ENCODE peak calls at places on chromosome 11, in eight cellular contexts. D, O, T, Y, P, F, S and W are unnamed samples.

GRCh38 chr11:42161886-42162285 is 702.4 kb upstream of the LRRC4C start:
- DNase-seq in D (no peak), O (no peak), T (no peak), Y (no peak), P (no peak), F (no peak), S (peak; percentile 83), W (no peak)

GRCh38 chr11:1351278-1351937 is 38.3 kb upstream of the BRSK2 start:
- DNase-seq in D (no peak), O (no peak), T (peak; percentile 29), Y (peak; percentile 23), P (no peak), F (peak; percentile 71), S (no peak), W (no peak)

GRCh38 chr11:108559904-108560303 is 33.7 kb downstream of the EXPH5 start:
- DNase-seq in D (no peak), O (no peak), T (no peak), Y (no peak), P (peak; percentile 65), F (no peak), S (peak; percentile 87), W (peak; percentile 79)

GRCh38 chr11:65432686-65433582 is 10.3 kb downstream of the NEAT1 start:
- DNase-seq in D (no peak), O (no peak), T (no peak), Y (peak; percentile 58), P (no peak), F (peak; percentile 75), S (peak; percentile 64), W (no peak)

GRCh38 chr11:44018127-44018521 is 29.7 kb upstream of the ACCSL start:
- DNase-seq in D (no peak), O (no peak), T (no peak), Y (no peak), P (no peak), F (no peak), S (no peak), W (no peak)

GRCh38 chr11:130371004-130371590 is 56.4 kb upstream of the ZBTB44 start:
- DNase-seq in D (no peak), O (no peak), T (no peak), Y (peak; percentile 39), P (no peak), F (no peak), S (no peak), W (no peak)

GRCh38 chr11:124865902-124866851 is 945 bp downstream of the ROBO3 start:
- DNase-seq in D (peak; percentile 58), O (peak; percentile 85), T (no peak), Y (peak; percentile 69), P (no peak), F (no peak), S (peak; percentile 41), W (no peak)

GRCh38 chr11:82315093-82315492 is 418.6 kb downstream of the FAM181B start:
- DNase-seq in D (peak; percentile 20), O (peak; percentile 30), T (no peak), Y (peak; percentile 81), P (no peak), F (peak; percentile 20), S (no peak), W (no peak)

GRCh38 chr11:57094206-57094940 is 87.4 kb upstream of the LRRC55 start:
- DNase-seq in D (no peak), O (no peak), T (no peak), Y (no peak), P (no peak), F (peak; percentile 23), S (no peak), W (no peak)

DNA sequence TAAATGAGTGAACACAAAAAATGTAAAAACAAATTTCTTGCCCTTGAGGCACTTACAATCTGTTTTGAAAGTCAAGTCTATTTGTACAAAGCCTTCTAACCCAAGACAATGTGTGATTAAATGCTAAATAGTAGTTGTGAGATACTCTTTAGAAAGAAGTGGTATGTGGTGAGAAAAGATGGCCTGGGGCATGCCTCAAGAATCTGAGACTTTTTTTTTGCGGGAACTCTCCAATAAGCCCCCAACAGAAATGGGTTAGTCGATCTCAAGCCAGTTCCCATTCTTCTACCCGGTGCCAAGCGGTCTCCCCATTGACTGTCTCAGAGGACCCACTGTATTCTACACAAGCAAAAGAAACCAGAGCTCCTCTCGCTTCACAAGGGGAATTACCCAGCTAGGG is 26.9 kb upstream of the TBCEL start:
- DNase-seq in D (no peak), O (no peak), T (no peak), Y (no peak), P (no peak), F (no peak), S (no peak), W (no peak)
- TF ChIP-seq CTCF in D (no peak), O (no peak), T (no peak), Y (no peak), P (no peak), F (no peak), S (no peak), W (no peak)

GRCh38 chr11:47187723-47188122 is 1.5 kb upstream of the PACSIN3 start:
- DNase-seq in D (no peak), O (no peak), T (no peak), Y (no peak), P (no peak), F (no peak), S (no peak), W (no peak)

GRCh38 chr11:47188262-47188661 is 2.0 kb upstream of the PACSIN3 start:
- DNase-seq in D (no peak), O (no peak), T (no peak), Y (no peak), P (no peak), F (no peak), S (no peak), W (no peak)

GRCh38 chr11:47186076-47186936 is at the start of gene PACSIN3:
- DNase-seq in D (peak; percentile 47), O (peak; percentile 47), T (no peak), Y (peak; percentile 62), P (no peak), F (peak; percentile 58), S (peak; percentile 59), W (no peak)

GRCh38 chr11:47185305-47186075 is 744 bp downstream of the PACSIN3 start:
- DNase-seq in D (no peak), O (peak; percentile 42), T (no peak), Y (peak; percentile 97), P (no peak), F (peak; percentile 46), S (peak; percentile 43), W (no peak)

DNA sequence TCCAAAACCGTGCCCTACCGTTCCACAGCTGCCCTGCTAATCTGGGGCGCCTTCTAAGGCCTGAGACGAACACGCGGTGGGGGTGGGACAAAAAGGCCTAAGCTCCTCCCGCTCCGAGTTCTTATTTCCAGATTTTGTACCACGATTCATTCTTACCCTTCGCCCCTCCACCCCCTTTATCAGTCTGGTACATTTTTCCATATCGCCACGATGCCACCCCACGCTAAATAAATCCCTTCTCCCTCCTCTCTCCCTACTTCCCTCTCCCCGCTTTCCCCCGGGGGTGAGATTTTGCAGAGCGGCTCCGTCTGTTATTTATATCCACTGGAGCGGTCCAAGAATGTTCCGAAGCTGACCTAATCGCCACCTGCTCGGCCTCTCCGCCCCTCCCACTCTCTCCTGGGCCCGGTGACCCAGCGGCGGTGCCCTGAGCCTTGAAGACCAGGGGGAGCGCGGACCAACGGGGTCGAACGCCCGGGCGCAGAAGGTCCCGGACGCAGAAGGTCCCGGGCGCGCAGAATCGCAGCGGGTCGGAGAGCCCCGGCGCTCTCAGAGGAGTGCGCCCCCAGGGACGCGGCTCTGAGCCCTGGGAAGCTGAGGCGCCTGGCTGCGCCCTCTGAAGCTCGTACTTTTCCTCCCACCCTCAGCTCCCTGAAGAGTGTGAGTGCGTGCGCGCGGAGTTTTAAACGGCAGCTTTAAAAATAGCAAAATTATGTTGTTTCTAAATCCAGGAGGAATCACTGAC is 875 bp upstream of the PACSIN3 start:
- DNase-seq in D (peak; percentile 26), O (peak; percentile 62), T (no peak), Y (peak; percentile 91), P (no peak), F (peak; percentile 75), S (peak; percentile 43), W (no peak)
- TF ChIP-seq CTCF in D (peak; percentile 23), O (no peak), T (no peak), Y (no peak), P (no peak), F (no peak), S (no peak), W (no peak)

GRCh38 chr11:71428861-71429435 is 19.2 kb downstream of the DHCR7 start:
- DNase-seq in D (no peak), O (no peak), T (no peak), Y (no peak), P (no peak), F (no peak), S (peak; percentile 90), W (no peak)

GRCh38 chr11:71425409-71425808 is 22.8 kb downstream of the DHCR7 start:
- DNase-seq in D (no peak), O (no peak), T (no peak), Y (peak; percentile 48), P (no peak), F (peak; percentile 16), S (no peak), W (no peak)

GRCh38 chr11:71425851-71426250 is 22.3 kb downstream of the DHCR7 start:
- DNase-seq in D (no peak), O (no peak), T (no peak), Y (no peak), P (no peak), F (no peak), S (no peak), W (no peak)

GRCh38 chr11:71423181-71423790 is 24.9 kb downstream of the DHCR7 start:
- DNase-seq in D (no peak), O (no peak), T (no peak), Y (no peak), P (no peak), F (no peak), S (no peak), W (no peak)

DNA sequence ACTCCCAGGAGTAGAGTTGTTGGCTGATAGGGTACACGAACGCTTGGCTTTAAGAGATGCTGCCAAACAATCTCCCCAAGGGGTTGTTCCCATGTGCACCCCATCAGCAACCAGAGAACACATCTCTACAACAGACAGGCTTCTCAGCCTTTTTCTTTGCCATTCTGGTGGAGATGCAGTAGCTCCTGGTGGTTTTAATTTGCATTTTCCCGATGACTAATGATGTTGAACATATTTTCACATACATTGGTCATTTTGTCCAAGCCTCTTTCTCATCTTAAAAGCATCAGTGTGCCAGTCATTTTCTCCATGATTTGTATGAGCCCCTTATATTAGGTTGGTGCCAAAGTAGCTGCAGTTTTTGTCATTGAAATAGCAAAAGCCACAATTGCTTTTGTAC is 21.8 kb downstream of the DHCR7 start:
- DNase-seq in D (no peak), O (no peak), T (no peak), Y (no peak), P (no peak), F (no peak), S (no peak), W (no peak)
- TF ChIP-seq CTCF in D (no peak), O (peak; percentile 9), T (no peak), Y (no peak), P (peak; percentile 2), F (no peak), S (no peak), W (no peak)

DNA sequence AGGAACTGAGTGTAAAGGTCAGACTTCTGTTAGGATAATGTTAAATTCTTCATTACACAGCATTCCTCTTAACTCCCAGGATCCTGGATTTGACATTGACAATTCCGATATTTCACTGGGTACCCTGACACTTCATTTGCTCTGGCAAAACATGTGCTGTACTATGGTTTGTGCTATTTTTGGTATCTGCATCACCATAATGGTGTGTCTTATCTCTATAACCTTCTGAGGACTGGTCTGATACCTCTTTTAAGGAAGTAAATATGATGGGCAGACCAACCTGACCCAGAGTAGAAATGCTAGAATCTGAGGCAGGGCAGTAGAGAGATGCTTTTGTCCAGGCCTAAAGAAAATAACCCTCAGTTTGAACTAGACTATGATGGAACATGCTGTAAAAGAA is 966.9 kb downstream of the DLG2 start:
- DNase-seq in D (no peak), O (no peak), T (no peak), Y (no peak), P (no peak), F (no peak), S (no peak), W (no peak)
- TF ChIP-seq CTCF in D (no peak), O (no peak), T (no peak), Y (no peak), P (no peak), F (no peak), S (no peak), W (no peak)